ENCODE peak calls at places on chromosomes 1 and 21, in five cellular contexts. V, J, O, F and N are unnamed samples.

GRCh38 chr1:169595764-169596711 is 9.8 kb upstream of the F5 start:
- DNase-seq in V (peak), J (peak), O (peak), F (no peak), N (no peak)

GRCh38 chr1:53949023-53949611 is 3.0 kb downstream of the LRRC42 start:
- DNase-seq in V (no peak), J (peak), O (peak), F (no peak), N (no peak)

GRCh38 chr1:17009706-17010105 is 2.0 kb downstream of the ATP13A2 start:
- DNase-seq in V (no peak), J (no peak), O (peak), F (no peak), N (peak)

GRCh38 chr1:232511172-232511571 is 118.8 kb downstream of the SIPA1L2 start:
- DNase-seq in V (no peak), J (no peak), O (no peak), F (no peak), N (no peak)

GRCh38 chr1:75640137-75640536 is 29.2 kb upstream of the SLC44A5 start:
- DNase-seq in V (no peak), J (no peak), O (no peak), F (no peak), N (no peak)

GRCh38 chr1:84772428-84772943 is 82.2 kb upstream of the SSX2IP start:
- DNase-seq in V (peak), J (peak), O (peak), F (peak), N (no peak)

GRCh38 chr21:45255381-45256020 is 32.2 kb downstream of the POFUT2 start:
- DNase-seq in V (no peak), J (no peak), O (peak), F (no peak), N (no peak)

GRCh38 chr1:78688701-78689100 is 39.1 kb downstream of the IFI44 start:
- DNase-seq in V (no peak), J (peak), O (no peak), F (no peak), N (no peak)

GRCh38 chr21:21019681-21020080 is 21.5 kb downstream of the NCAM2 start:
- DNase-seq in V (no peak), J (peak), O (no peak), F (no peak), N (no peak)

GRCh38 chr1:10237157-10237539 is 26.8 kb downstream of the KIF1B start:
- DNase-seq in V (no peak), J (no peak), O (no peak), F (no peak), N (no peak)

GRCh38 chr1:178120088-178120487 is 26.2 kb downstream of the RASAL2 start:
- DNase-seq in V (no peak), J (no peak), O (no peak), F (no peak), N (no peak)

GRCh38 chr1:15803380-15803779 is 4.1 kb downstream of the UQCRHL start:
- DNase-seq in V (no peak), J (no peak), O (no peak), F (no peak), N (no peak)

GRCh38 chr1:231362325-231362724 is 24.2 kb downstream of the SPRTN start:
- DNase-seq in V (no peak), J (no peak), O (no peak), F (no peak), N (no peak)

GRCh38 chr1:92752719-92753118 is 32.2 kb downstream of the EVI5 start:
- DNase-seq in V (peak), J (peak), O (no peak), F (no peak), N (no peak)

GRCh38 chr1:92748138-92748537 is 36.8 kb downstream of the EVI5 start:
- DNase-seq in V (no peak), J (no peak), O (no peak), F (no peak), N (no peak)

GRCh38 chr1:92754000-92754787 is 30.7 kb downstream of the EVI5 start:
- DNase-seq in V (peak), J (peak), O (no peak), F (no peak), N (no peak)

GRCh38 chr1:92747735-92748134 is 37.2 kb downstream of the EVI5 start:
- DNase-seq in V (no peak), J (peak), O (no peak), F (no peak), N (no peak)

GRCh38 chr1:92749024-92749634 is 35.8 kb downstream of the EVI5 start:
- DNase-seq in V (peak), J (peak), O (peak), F (no peak), N (no peak)
- TF ChIP-seq CTCF in V (peak), J (peak), O (peak), F (peak), N (peak)

GRCh38 chr1:27137022-27137542 is 17.8 kb downstream of the SLC9A1 start:
- DNase-seq in V (no peak), J (no peak), O (no peak), F (peak), N (no peak)

GRCh38 chr1:27138368-27138767 is 16.6 kb downstream of the SLC9A1 start:
- DNase-seq in V (no peak), J (no peak), O (no peak), F (no peak), N (no peak)

GRCh38 chr1:27135920-27136551 is 18.9 kb downstream of the SLC9A1 start:
- DNase-seq in V (no peak), J (no peak), O (no peak), F (no peak), N (no peak)

GRCh38 chr1:27138927-27139326 is 16.0 kb downstream of the SLC9A1 start:
- DNase-seq in V (no peak), J (no peak), O (no peak), F (no peak), N (no peak)

GRCh38 chr1:27137544-27138075 is 17.3 kb downstream of the SLC9A1 start:
- DNase-seq in V (no peak), J (no peak), O (no peak), F (peak), N (no peak)
- TF ChIP-seq CTCF in V (no peak), J (no peak), O (no peak), F (no peak), N (no peak)

DNA sequence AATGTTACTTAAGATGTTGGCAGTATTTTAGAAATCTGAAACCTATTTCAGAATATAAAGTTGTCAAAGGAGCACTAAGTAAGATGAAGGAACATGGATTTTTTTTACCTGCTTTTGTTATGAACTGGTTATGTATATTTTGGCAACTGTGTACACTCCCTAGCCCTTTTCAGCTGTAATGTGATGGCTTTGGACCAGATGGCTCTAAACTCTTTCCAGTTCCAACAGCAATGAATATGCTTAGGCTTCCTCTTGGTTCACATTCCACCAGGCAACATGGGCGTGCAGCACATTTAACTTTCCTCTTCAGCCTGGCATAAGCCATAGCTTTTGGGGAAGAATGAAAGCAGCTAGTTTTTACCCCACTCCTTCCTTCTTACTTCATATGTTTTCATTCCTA is 95.6 kb upstream of the ADAMTS5 start:
- DNase-seq in V (no peak), J (no peak), O (no peak), F (no peak), N (no peak)
- TF ChIP-seq CTCF in V (no peak), J (no peak), O (no peak), F (no peak), N (no peak)

DNA sequence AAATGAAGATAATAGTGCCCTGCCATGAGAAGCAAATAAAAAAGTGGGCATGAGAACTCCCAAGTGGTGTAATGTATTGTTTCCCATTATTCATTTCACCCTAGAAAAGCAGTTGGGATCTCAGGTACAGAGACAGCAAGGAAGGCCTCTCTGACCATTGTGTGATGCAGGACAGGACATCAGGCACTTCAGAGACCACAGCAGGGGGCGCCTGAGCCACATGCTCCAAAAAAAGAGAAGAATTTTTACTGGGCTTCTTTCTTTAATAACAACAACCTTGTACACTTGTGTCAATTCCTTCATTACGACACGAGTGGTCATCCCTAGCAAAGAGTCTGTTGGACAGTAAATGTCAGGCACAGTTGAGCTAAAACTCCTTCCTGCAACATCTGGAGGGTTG is 533.3 kb downstream of the OMA1 start:
- DNase-seq in V (no peak), J (no peak), O (peak), F (no peak), N (no peak)
- TF ChIP-seq CTCF in V (no peak), J (no peak), O (peak), F (no peak), N (no peak)

DNA sequence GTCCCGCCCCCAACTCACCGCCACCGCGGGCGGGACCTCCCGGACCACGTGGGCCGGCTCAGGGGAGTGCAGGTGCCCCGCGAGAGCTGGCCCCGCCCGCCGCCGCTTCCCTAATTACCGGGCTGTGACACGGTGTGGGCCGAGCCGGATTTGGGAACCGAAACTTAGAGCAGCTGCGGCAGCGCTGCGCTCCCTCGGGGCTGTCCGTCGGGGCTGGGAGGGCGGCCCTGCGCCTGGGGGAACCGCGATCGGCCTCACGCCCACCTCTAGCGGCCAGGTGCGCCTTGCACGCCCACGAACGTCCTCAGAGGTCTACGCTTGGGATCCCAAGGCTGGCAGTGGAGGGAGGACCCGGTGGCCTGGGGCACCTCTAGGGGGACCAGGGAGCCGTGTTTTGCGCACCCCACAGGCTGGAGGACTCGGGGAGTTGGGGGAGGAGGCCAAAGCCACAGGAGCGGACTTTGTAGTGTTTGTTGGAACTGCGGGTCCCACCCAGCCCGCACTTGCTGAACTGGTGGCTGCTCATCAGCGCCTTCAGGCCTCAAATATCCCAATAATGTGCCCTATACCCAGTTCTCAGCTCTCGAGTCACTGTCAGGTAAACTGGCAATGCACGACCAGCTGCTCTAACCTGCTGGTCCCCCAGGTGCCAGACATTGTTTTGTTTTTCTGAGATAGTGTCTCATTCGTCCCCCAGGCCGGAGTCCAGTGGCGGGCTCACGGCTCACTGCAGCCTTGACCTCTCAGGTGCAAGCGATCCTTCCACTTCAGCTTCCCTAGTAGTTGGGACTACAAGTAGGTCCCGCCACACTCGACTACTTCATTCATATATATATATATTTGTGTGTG is 781 bp upstream of the NADK start:
- DNase-seq in V (no peak), J (no peak), O (peak), F (peak), N (no peak)
- TF ChIP-seq CTCF in V (peak), J (no peak), O (peak), F (peak), N (peak)

DNA sequence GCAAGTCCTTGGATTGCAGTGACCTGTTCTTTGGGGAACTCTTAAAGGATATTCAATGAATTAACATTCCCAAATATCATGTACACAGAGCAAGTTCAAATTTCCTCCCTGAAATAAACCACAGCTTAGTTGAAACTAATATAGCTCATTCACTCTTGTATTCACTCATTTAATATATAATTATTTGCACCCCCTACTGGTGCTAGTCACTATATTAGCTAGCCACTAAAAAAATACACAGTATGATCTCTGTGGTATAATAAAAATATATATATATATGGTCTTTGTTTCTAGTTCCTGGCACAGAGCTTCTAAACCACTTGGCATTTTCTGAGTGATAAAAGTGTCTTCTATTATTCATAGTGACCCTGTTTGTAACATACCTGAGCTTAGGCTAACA is 177.3 kb upstream of the LYPLAL1 start:
- DNase-seq in V (no peak), J (no peak), O (no peak), F (no peak), N (no peak)
- TF ChIP-seq CTCF in V (no peak), J (no peak), O (no peak), F (no peak), N (peak)

GRCh38 chr1:152495066-152495675 is 15.4 kb upstream of the LCE5A start:
- DNase-seq in V (no peak), J (no peak), O (peak), F (no peak), N (no peak)

GRCh38 chr1:152502496-152503180 is 8.0 kb upstream of the LCE5A start:
- DNase-seq in V (no peak), J (peak), O (no peak), F (no peak), N (no peak)

GRCh38 chr1:152501704-152502103 is 8.9 kb upstream of the LCE5A start:
- DNase-seq in V (no peak), J (no peak), O (no peak), F (no peak), N (no peak)

GRCh38 chr1:152497273-152497672 is 13.3 kb upstream of the LCE5A start:
- DNase-seq in V (no peak), J (no peak), O (peak), F (no peak), N (no peak)
- TF ChIP-seq CTCF in V (peak), J (peak), O (peak), F (no peak), N (no peak)